ENCODE peak calls at places on chromosomes 12 and 14, in six cellular contexts. Q is globus pallidus; E is NCI-H2081; I is activated effector memory CD4-positive, alpha-beta T cell treated with anti-CD3 and anti-CD28 coated beads, Interleukin-2, amount 50 U/mL, for 16 hours; N is COLO829; K is activated naive CD4-positive, alpha-beta T cell. D is an unnamed sample.
A peak's percentile ranks its signal among the peaks of the same experiment; 100 is the strongest.

GRCh38 chr14:69005432-69006148 is 26.5 kb upstream of the ACTN1 start:
- DNase-seq in Q (no peak), I (peak; percentile 39), K (no peak), N (peak; percentile 95), E (no peak), D (no peak)

GRCh38 chr12:77816196-77816595 is 14.5 kb upstream of the NAV3 start:
- DNase-seq in Q (peak; percentile 21), K (no peak), E (no peak), I (no peak), N (no peak), D (no peak)

GRCh38 chr12:106342397-106343212 is 14.9 kb upstream of the POLR3B start:
- DNase-seq in Q (peak; percentile 13), I (no peak), N (peak; percentile 17), E (no peak), K (no peak), D (peak; percentile 11)

GRCh38 chr12:24359418-24359817 is 409.9 kb upstream of the SOX5 start:
- DNase-seq in E (no peak), I (no peak), N (no peak), Q (no peak), K (no peak), D (no peak)

GRCh38 chr14:101780887-101781239 is 19.4 kb downstream of the PPP2R5C start:
- DNase-seq in I (no peak), K (no peak), N (no peak), E (no peak), Q (no peak), D (peak; percentile 54)

GRCh38 chr12:108825205-108825950 is 32.0 kb downstream of the SSH1 start:
- DNase-seq in E (no peak), Q (no peak), I (no peak), K (no peak), N (no peak), D (peak; percentile 72)

GRCh38 chr14:80930836-80931389 is 10.6 kb downstream of the CEP128 start:
- DNase-seq in Q (no peak), N (no peak), E (no peak), I (peak; percentile 80), K (no peak), D (no peak)

GRCh38 chr14:59455411-59455810 is 9.8 kb downstream of the GPR135 start:
- DNase-seq in N (no peak), K (no peak), E (no peak), I (no peak), Q (no peak), D (no peak)

GRCh38 chr14:77804592-77804991 is 4.7 kb downstream of the ADCK1 start:
- DNase-seq in K (no peak), Q (no peak), E (no peak), I (no peak), N (no peak), D (peak; percentile 13)

GRCh38 chr12:103909811-103910210 is 20.4 kb upstream of the HSP90B1 start:
- DNase-seq in Q (no peak), I (no peak), K (no peak), N (no peak), E (no peak), D (no peak)

GRCh38 chr14:99440278-99440677 is 40.4 kb downstream of the SETD3 start:
- DNase-seq in N (no peak), E (no peak), I (no peak), Q (no peak), K (no peak), D (no peak)